ENCODE peak calls at places on chromosomes 1 and 21, in ten cellular contexts. E is bronchial epithelial cell, D is spleen, T is endothelial cell of umbilical vein, H is suprapubic skin, P is foreskin fibroblast, Y is brain microvascular endothelial cell, J is mucosa of descending colon, K is fibroblast of pulmonary artery, V is AG10803. X is an unnamed sample.

GRCh38 chr1:198829948-198830347 is 191.1 kb downstream of the PTPRC start:
- DNase-seq in E (peak; percentile 5), D (no peak), T (peak; percentile 66), H (no peak), P (peak; percentile 13), Y (no peak), J (no peak), K (peak; percentile 56), V (peak; percentile 17), X (peak; percentile 42)

GRCh38 chr1:204684551-204685235 is 845 bp downstream of the LRRN2 start:
- DNase-seq in E (no peak), D (no peak), T (no peak), H (no peak), P (no peak), Y (no peak), J (peak; percentile 22), K (no peak), V (no peak), X (no peak)

GRCh38 chr1:206521694-206522402 is 14.5 kb downstream of the RASSF5 start:
- DNase-seq in E (no peak), D (peak; percentile 40), T (no peak), H (no peak), P (no peak), Y (no peak), J (no peak), K (no peak), V (no peak), X (no peak)

GRCh38 chr1:200624679-200625335 is 4.3 kb upstream of the KIF14 start:
- DNase-seq in E (no peak), D (no peak), T (peak; percentile 25), H (no peak), P (no peak), Y (no peak), J (no peak), K (no peak), V (peak; percentile 5), X (peak; percentile 61)

GRCh38 chr1:27609618-27610240 is 5.8 kb upstream of the AHDC1 start:
- DNase-seq in E (no peak), D (no peak), T (no peak), H (no peak), P (no peak), Y (no peak), J (no peak), K (no peak), V (no peak), X (no peak)

GRCh38 chr1:29499101-29499650 is 262.9 kb downstream of the PTPRU start:
- DNase-seq in E (no peak), D (peak; percentile 43), T (no peak), H (peak; percentile 32), P (no peak), Y (no peak), J (no peak), K (no peak), V (no peak), X (no peak)

GRCh38 chr1:160826546-160826945 is 30.6 kb downstream of the LY9 start:
- DNase-seq in E (peak; percentile 69), D (no peak), T (no peak), H (no peak), P (no peak), Y (no peak), J (no peak), K (peak; percentile 13), V (peak; percentile 15), X (peak; percentile 35)

GRCh38 chr21:15210235-15210678 is 145.5 kb upstream of the NRIP1 start:
- DNase-seq in E (peak; percentile 97), D (peak; percentile 73), T (no peak), H (no peak), P (no peak), Y (no peak), J (peak; percentile 14), K (peak; percentile 44), V (no peak), X (peak; percentile 96)

GRCh38 chr21:36205962-36206361 is 49.3 kb downstream of the DOP1B start:
- DNase-seq in E (no peak), D (no peak), T (no peak), H (no peak), P (no peak), Y (no peak), J (no peak), K (no peak), V (no peak), X (no peak)

GRCh38 chr21:36207577-36208320 is 51.1 kb downstream of the DOP1B start:
- DNase-seq in E (peak; percentile 79), D (no peak), T (peak; percentile 47), H (no peak), P (peak; percentile 60), Y (peak; percentile 51), J (no peak), K (peak; percentile 25), V (peak; percentile 19), X (peak; percentile 65)

GRCh38 chr21:36203603-36203889 is 46.9 kb downstream of the DOP1B start:
- DNase-seq in E (peak; percentile 91), D (no peak), T (peak; percentile 17), H (no peak), P (peak; percentile 88), Y (peak; percentile 85), J (no peak), K (peak; percentile 74), V (peak; percentile 78), X (peak; percentile 94)

GRCh38 chr21:36202721-36203602 is 46.3 kb downstream of the DOP1B start:
- DNase-seq in E (peak; percentile 80), D (no peak), T (no peak), H (no peak), P (no peak), Y (no peak), J (no peak), K (no peak), V (no peak), X (peak; percentile 59)

GRCh38 chr21:36204980-36205379 is 48.4 kb downstream of the DOP1B start:
- DNase-seq in E (no peak), D (no peak), T (no peak), H (no peak), P (no peak), Y (no peak), J (no peak), K (no peak), V (no peak), X (no peak)
- TF ChIP-seq CTCF in E (no peak), D (no peak), T (no peak), H (no peak), P (no peak), Y (no peak), J (no peak), K (no peak), V (no peak), X (no peak)

GRCh38 chr1:164772635-164773034 is 213.7 kb downstream of the PBX1 start:
- DNase-seq in E (peak; percentile 97), D (no peak), T (no peak), H (no peak), P (peak; percentile 97), Y (peak; percentile 99), J (no peak), K (peak; percentile 84), V (peak; percentile 90), X (peak; percentile 98)

GRCh38 chr1:164774413-164774812 is 215.4 kb downstream of the PBX1 start:
- DNase-seq in E (no peak), D (no peak), T (no peak), H (no peak), P (no peak), Y (no peak), J (no peak), K (no peak), V (no peak), X (no peak)

GRCh38 chr1:164773146-164773545 is 214.2 kb downstream of the PBX1 start:
- DNase-seq in E (peak; percentile 28), D (no peak), T (no peak), H (no peak), P (no peak), Y (no peak), J (no peak), K (no peak), V (no peak), X (no peak)

GRCh38 chr1:164777518-164777917 is 218.5 kb downstream of the PBX1 start:
- DNase-seq in E (no peak), D (no peak), T (no peak), H (no peak), P (no peak), Y (no peak), J (no peak), K (no peak), V (no peak), X (no peak)

DNA sequence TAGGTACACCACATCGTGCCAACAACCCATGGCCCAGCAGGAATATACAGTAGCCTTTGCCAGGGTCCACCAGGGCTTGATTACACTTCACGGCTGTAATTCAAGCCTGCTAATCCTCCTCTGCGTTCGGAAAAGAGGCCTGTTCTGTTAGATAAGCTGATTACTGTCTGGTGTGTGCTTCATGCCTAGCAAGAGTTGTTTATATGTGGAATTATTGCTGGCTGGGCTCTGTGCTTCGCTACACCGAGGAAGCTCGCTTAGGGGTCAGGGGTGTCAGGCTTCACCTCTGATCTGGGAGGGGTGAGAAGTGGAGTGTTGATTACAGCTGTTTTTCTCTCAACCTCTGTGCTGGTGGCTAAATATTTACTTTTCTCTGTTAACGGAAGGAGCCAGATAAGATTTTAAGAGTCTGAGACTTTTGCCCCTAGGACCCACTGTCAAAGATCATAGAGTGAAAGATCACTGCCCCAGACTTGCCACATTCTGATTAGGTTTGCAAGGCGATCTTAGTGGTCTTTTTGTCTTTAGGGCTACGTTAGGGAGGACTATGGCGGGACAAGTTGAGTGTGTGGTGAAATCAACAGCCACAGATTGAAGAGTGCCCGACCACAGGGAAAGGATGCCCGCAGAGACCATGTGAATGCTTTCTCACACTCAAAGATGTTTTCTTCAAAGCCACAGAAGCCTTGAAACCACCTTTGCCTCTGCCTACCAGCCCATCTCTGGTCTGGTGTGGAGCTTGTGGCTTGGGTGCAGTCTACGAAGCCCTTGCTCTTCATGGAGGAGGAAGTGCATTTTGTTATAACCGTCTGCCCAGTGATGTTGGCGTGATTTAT is 216.1 kb downstream of the PBX1 start:
- DNase-seq in E (no peak), D (no peak), T (peak; percentile 13), H (no peak), P (no peak), Y (no peak), J (peak; percentile 50), K (no peak), V (no peak), X (no peak)
- TF ChIP-seq CTCF in E (no peak), D (no peak), T (no peak), H (no peak), P (no peak), Y (no peak), J (no peak), K (no peak), V (no peak), X (no peak)

DNA sequence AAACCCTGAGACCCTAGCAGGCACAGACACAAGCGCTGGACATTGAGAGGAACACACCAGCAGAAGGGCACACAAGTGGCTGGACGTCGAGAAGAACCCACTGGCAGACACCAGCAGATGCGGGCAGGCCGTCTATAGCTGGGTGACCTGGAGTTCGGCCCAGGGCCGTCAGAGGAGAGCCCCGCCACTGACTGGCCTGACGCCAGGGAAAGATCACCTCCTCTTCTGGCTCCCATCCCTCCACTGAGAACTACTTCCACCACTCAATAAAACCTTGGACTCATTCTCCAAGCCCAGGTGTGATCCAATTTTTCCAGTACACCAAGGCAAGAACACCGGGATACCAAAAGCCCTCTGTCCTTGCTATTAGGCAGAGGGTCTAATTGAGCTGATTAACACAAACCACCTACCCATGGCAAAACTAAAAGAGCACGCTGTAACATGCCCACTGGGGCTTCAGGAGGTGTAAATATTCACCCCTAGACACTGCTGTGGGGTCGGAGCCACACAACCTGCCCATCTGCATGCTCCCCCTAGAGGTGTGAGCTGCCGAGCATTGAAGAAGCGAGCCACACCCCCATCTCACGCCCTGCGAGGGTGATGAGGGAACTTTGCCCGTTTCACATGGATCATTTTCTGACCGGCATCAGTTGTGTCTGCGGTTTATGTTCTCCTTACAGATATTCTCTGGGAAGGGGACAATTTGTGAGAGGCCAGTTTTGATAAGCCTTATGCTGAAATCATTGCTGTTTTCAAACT is 104.8 kb downstream of the HLX start:
- DNase-seq in E (no peak), D (no peak), T (no peak), H (no peak), P (no peak), Y (no peak), J (no peak), K (no peak), V (no peak), X (no peak)
- TF ChIP-seq CTCF in E (no peak), D (no peak), T (no peak), H (no peak), P (no peak), Y (no peak), J (no peak), K (no peak), V (no peak), X (no peak)

GRCh38 chr21:31755027-31755426 is 23.1 kb upstream of the SCAF4 start:
- DNase-seq in E (no peak), D (no peak), T (no peak), H (no peak), P (no peak), Y (no peak), J (no peak), K (no peak), V (no peak), X (peak; percentile 52)
- TF ChIP-seq CTCF in E (no peak), D (no peak), T (no peak), H (no peak), P (no peak), Y (no peak), J (no peak), K (no peak), V (no peak), X (no peak)